ENCODE peak calls at places on chromosomes 16 and 17, in eight cellular contexts. M is breast epithelium, Q is transverse colon, X is HCT116, P is A549, G is suprapubic skin, I is lower leg skin, F is thyroid gland. V is an unnamed sample.

GRCh38 chr16:75238132-75238852 is 13.1 kb downstream of the BCAR1 start:
- DNase-seq in M (peak; percentile 57), Q (peak; percentile 62), X (no peak), P (no peak), G (peak; percentile 81), I (no peak), F (peak; percentile 94), V (peak; percentile 37)

GRCh38 chr17:77882481-77883212 is 75.9 kb upstream of the TNRC6C start:
- DNase-seq in M (peak; percentile 26), Q (peak; percentile 51), X (no peak), P (no peak), G (no peak), I (no peak), F (peak; percentile 28), V (no peak)

GRCh38 chr16:57634171-57634570 is 5.7 kb downstream of the ADGRG1 start:
- DNase-seq in M (no peak), Q (no peak), X (no peak), P (no peak), G (no peak), I (no peak), F (peak; percentile 69), V (no peak)

GRCh38 chr16:49826515-49826914 is 29.4 kb downstream of the ZNF423 start:
- DNase-seq in M (no peak), Q (no peak), X (no peak), P (no peak), G (no peak), I (no peak), F (no peak), V (no peak)

GRCh38 chr17:60145006-60145935 is 4.5 kb upstream of the CA4 start:
- DNase-seq in M (no peak), Q (no peak), X (no peak), P (no peak), G (no peak), I (no peak), F (no peak), V (no peak)

GRCh38 chr17:48646183-48647102 is 20.3 kb upstream of the HOXB9 start:
- DNase-seq in M (no peak), Q (peak; percentile 82), X (peak; percentile 53), P (peak; percentile 64), G (no peak), I (no peak), F (no peak), V (no peak)

GRCh38 chr17:65388911-65389310 is 172.5 kb downstream of the AXIN2 start:
- DNase-seq in M (no peak), Q (no peak), X (no peak), P (no peak), G (no peak), I (no peak), F (no peak), V (no peak)

GRCh38 chr16:52052818-52053217 is 494.1 kb downstream of the TOX3 start:
- DNase-seq in M (no peak), Q (no peak), X (no peak), P (no peak), G (no peak), I (no peak), F (no peak), V (no peak)

GRCh38 chr16:72236866-72237265 is 64.9 kb upstream of the PMFBP1 start:
- DNase-seq in M (no peak), Q (no peak), X (no peak), P (no peak), G (no peak), I (no peak), F (no peak), V (no peak)

GRCh38 chr17:7550359-7550758 is 1.5 kb downstream of the TNFSF12 start:
- DNase-seq in M (no peak), Q (no peak), X (no peak), P (no peak), G (no peak), I (no peak), F (no peak), V (no peak)

GRCh38 chr16:54511181-54511731 is 224.7 kb upstream of the IRX3 start:
- DNase-seq in M (no peak), Q (no peak), X (no peak), P (no peak), G (no peak), I (no peak), F (no peak), V (no peak)

GRCh38 chr16:11160676-11161115 is 95.3 kb downstream of the SOCS1 start:
- DNase-seq in M (no peak), Q (no peak), X (no peak), P (no peak), G (no peak), I (no peak), F (no peak), V (no peak)

GRCh38 chr17:51846561-51846960 is 312.0 kb downstream of the CA10 start:
- DNase-seq in M (no peak), Q (no peak), X (no peak), P (no peak), G (no peak), I (no peak), F (peak; percentile 18), V (no peak)

GRCh38 chr17:34269969-34270368 is at the start of gene CCL7:
- DNase-seq in M (no peak), Q (no peak), X (no peak), P (no peak), G (no peak), I (no peak), F (no peak), V (no peak)

GRCh38 chr17:81142301-81143199 is 22.8 kb upstream of the PVALEF start:
- DNase-seq in M (peak; percentile 78), Q (peak; percentile 81), X (peak; percentile 76), P (peak; percentile 90), G (no peak), I (peak; percentile 68), F (peak; percentile 81), V (peak; percentile 66)

GRCh38 chr17:77886387-77886728 is 72.1 kb upstream of the TNRC6C start:
- DNase-seq in M (no peak), Q (no peak), X (no peak), P (no peak), G (no peak), I (no peak), F (no peak), V (peak; percentile 32)

GRCh38 chr17:59762022-59762825 is 54.8 kb downstream of the VMP1 start:
- DNase-seq in M (no peak), Q (no peak), X (peak; percentile 75), P (no peak), G (no peak), I (no peak), F (no peak), V (no peak)

GRCh38 chr16:1512774-1513173 is 19.6 kb downstream of the TELO2 start:
- DNase-seq in M (no peak), Q (no peak), X (no peak), P (no peak), G (no peak), I (no peak), F (no peak), V (no peak)

GRCh38 chr17:29760771-29761682 is 138.3 kb upstream of the CORO6 start:
- DNase-seq in M (peak; percentile 61), Q (peak; percentile 90), X (no peak), P (peak; percentile 79), G (peak; percentile 91), I (peak; percentile 81), F (peak; percentile 85), V (peak; percentile 81)

GRCh38 chr17:41522301-41523224 is 3.9 kb upstream of the KRT15 start:
- DNase-seq in M (peak; percentile 86), Q (peak; percentile 50), X (peak; percentile 81), P (no peak), G (no peak), I (no peak), F (no peak), V (no peak)

GRCh38 chr17:4518901-4519300 is 20.2 kb downstream of the SPNS2 start:
- DNase-seq in M (no peak), Q (no peak), X (no peak), P (no peak), G (no peak), I (no peak), F (no peak), V (no peak)

DNA sequence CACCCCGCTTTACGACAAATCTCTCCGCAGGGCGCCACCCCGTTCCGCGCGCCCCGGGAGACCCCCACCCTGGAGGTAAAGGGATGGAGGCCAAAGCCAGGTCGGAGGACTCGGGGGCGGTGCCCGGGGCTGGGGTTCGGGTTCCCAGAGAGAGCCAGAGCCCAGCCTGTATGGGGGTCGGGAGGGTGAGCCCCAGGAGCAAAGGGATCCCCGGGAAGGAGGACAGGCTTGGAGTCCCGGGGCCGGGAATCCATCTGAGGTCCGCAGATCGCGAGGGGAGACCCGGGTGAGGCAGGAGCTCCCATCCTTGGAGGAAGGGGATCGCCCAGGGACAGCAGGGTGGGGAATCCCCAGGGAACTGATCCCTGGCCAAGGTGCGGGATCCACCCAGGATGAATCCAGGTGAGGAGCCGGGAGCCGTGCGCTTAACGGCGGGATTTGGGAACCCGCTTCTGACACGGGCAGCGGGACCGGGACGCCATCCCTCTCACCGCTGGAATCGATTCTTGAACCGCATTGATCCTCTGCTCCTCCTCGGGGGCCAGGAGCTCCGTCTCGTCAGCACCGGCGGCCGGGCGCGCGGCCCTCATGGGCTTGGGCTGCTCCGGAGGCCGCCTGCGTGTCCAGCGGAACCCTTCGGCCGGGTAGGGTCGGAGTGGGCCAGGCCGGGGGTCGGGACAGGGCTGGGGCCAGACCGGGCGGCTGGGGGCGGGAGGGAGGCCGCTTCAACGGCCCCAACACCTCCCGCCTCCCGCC is at the start of gene MMD:
- DNase-seq in M (peak; percentile 32), Q (peak; percentile 67), X (no peak), P (peak; percentile 81), G (peak; percentile 71), I (peak; percentile 42), F (no peak), V (no peak)
- TF ChIP-seq POLR2A in M (no peak), Q (peak; percentile 58), X (no peak), P (peak; percentile 24), G (no peak), I (no peak), F (no peak), V (peak; percentile 57)

GRCh38 chr16:88974080-88974479 is 2.9 kb downstream of the CBFA2T3 start:
- DNase-seq in M (no peak), Q (no peak), X (no peak), P (no peak), G (no peak), I (no peak), F (no peak), V (no peak)
- TF ChIP-seq POLR2A in M (no peak), Q (no peak), X (no peak), P (no peak), G (no peak), I (no peak), F (no peak), V (no peak)

GRCh38 chr17:28549274-28550132 is 2.9 kb downstream of the UNC119 start:
- DNase-seq in M (no peak), Q (no peak), X (no peak), P (no peak), G (no peak), I (no peak), F (no peak), V (no peak)
- TF ChIP-seq POLR2A in M (no peak), Q (no peak), X (no peak), P (no peak), G (no peak), I (no peak), F (no peak), V (no peak)

DNA sequence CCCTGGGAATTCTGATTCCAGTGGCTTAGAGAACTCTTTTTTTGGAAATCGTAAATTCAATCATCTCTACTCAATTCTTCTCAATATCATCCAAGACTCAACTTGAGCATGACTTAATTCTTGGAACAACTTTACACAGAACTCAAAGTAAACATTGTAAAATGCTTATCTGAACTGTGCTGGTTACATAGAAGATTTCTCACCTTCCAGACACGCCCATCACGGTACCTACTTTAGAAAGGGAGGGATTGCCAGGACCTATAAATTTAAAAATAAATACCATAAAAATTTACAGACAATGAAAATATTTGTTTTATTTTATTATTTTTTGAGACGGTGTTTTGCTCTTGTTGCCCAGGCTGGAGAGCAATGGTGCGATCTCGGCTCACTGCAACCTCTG is 26.5 kb downstream of the MAP1LC3B start:
- DNase-seq in M (no peak), Q (no peak), X (no peak), P (no peak), G (no peak), I (no peak), F (no peak), V (no peak)
- TF ChIP-seq POLR2A in M (no peak), Q (no peak), X (no peak), P (no peak), G (no peak), I (no peak), F (no peak), V (no peak)